ENCODE peak calls at places on chromosomes 4 and X, in seven cellular contexts. One of them, this sample, is unnamed. For H3K27me3 and H3K9me3, the result is how much of the 10 kb centered on the place peaks cover.

GRCh38 chr4:2570551-2571222 is 34.2 kb downstream of the FAM193A start:
- DNase-seq in neuronal stem cell: no peak
- DNase-seq in adipocyte: no peak
- DNase-seq in body of pancreas: peak
- DNase-seq in MG63: no peak
- DNase-seq in esophagus squamous epithelium: no peak
- DNase-seq in hepatocyte: no peak
- DNase-seq in this sample: no peak

GRCh38 chrX:53262918-53263394 is 18.4 kb downstream of the IQSEC2 start:
- DNase-seq in MG63: peak
- DNase-seq in body of pancreas: peak
- DNase-seq in hepatocyte: no peak
- DNase-seq in esophagus squamous epithelium: no peak
- DNase-seq in neuronal stem cell: no peak
- DNase-seq in adipocyte: peak
- DNase-seq in this sample: no peak

GRCh38 chr4:153759407-153760226 is at the start of gene RNF175:
- DNase-seq in adipocyte: peak
- DNase-seq in hepatocyte: peak
- DNase-seq in body of pancreas: no peak
- DNase-seq in MG63: peak
- DNase-seq in neuronal stem cell: no peak
- DNase-seq in esophagus squamous epithelium: no peak
- DNase-seq in this sample: no peak

GRCh38 chr4:80788798-80789197 is 241.7 kb upstream of the BMP3 start:
- DNase-seq in esophagus squamous epithelium: no peak
- DNase-seq in body of pancreas: no peak
- DNase-seq in neuronal stem cell: no peak
- DNase-seq in MG63: no peak
- DNase-seq in hepatocyte: peak
- DNase-seq in adipocyte: peak
- DNase-seq in this sample: no peak

GRCh38 chrX:48474127-48474526 is 1.9 kb upstream of the FTSJ1 start:
- DNase-seq in adipocyte: no peak
- DNase-seq in body of pancreas: no peak
- DNase-seq in MG63: no peak
- DNase-seq in esophagus squamous epithelium: no peak
- DNase-seq in neuronal stem cell: no peak
- DNase-seq in hepatocyte: no peak
- DNase-seq in this sample: peak

GRCh38 chr4:38162240-38162784 is 202.1 kb downstream of the PTTG2 start:
- DNase-seq in esophagus squamous epithelium: no peak
- DNase-seq in body of pancreas: peak
- DNase-seq in neuronal stem cell: peak
- DNase-seq in MG63: peak
- DNase-seq in hepatocyte: peak
- DNase-seq in adipocyte: peak
- DNase-seq in this sample: no peak

GRCh38 chrX:154714925-154715324 is 36.0 kb downstream of the GAB3 start:
- DNase-seq in hepatocyte: peak
- DNase-seq in body of pancreas: peak
- DNase-seq in neuronal stem cell: peak
- DNase-seq in MG63: no peak
- DNase-seq in esophagus squamous epithelium: no peak
- DNase-seq in adipocyte: peak
- DNase-seq in this sample: peak

GRCh38 chr4:186345184-186345583 is 79.2 kb downstream of the F11 start:
- DNase-seq in esophagus squamous epithelium: no peak
- DNase-seq in hepatocyte: peak
- DNase-seq in neuronal stem cell: no peak
- DNase-seq in MG63: no peak
- DNase-seq in adipocyte: no peak
- DNase-seq in body of pancreas: no peak
- DNase-seq in this sample: no peak

GRCh38 chrX:74325130-74326059 is 21.4 kb downstream of the ZCCHC13 start:
- DNase-seq in MG63: no peak
- DNase-seq in neuronal stem cell: no peak
- DNase-seq in adipocyte: no peak
- DNase-seq in esophagus squamous epithelium: no peak
- DNase-seq in body of pancreas: peak
- DNase-seq in hepatocyte: no peak
- DNase-seq in this sample: peak

GRCh38 chr4:54473077-54473545 is 184.6 kb upstream of the KIT start:
- DNase-seq in body of pancreas: no peak
- DNase-seq in neuronal stem cell: no peak
- DNase-seq in MG63: peak
- DNase-seq in esophagus squamous epithelium: no peak
- DNase-seq in hepatocyte: peak
- DNase-seq in adipocyte: peak
- DNase-seq in this sample: no peak

GRCh38 chrX:65706041-65706828 is 38.8 kb downstream of the MSN start:
- DNase-seq in neuronal stem cell: no peak
- DNase-seq in MG63: peak
- DNase-seq in adipocyte: peak
- DNase-seq in esophagus squamous epithelium: no peak
- DNase-seq in hepatocyte: no peak
- DNase-seq in body of pancreas: peak
- DNase-seq in this sample: no peak

GRCh38 chr4:145805490-145805889 is 125.5 kb downstream of the C4orf51 start:
- DNase-seq in neuronal stem cell: no peak
- DNase-seq in hepatocyte: peak
- DNase-seq in body of pancreas: no peak
- DNase-seq in adipocyte: peak
- DNase-seq in MG63: no peak
- DNase-seq in esophagus squamous epithelium: no peak
- DNase-seq in this sample: no peak

GRCh38 chr4:123856689-123857545 is 460.3 kb downstream of the SPRY1 start:
- DNase-seq in neuronal stem cell: peak
- DNase-seq in body of pancreas: peak
- DNase-seq in MG63: no peak
- DNase-seq in esophagus squamous epithelium: no peak
- DNase-seq in adipocyte: peak
- DNase-seq in hepatocyte: peak
- DNase-seq in this sample: peak

GRCh38 chr4:17546678-17547077 is 30.3 kb upstream of the LAP3 start:
- DNase-seq in MG63: no peak
- DNase-seq in adipocyte: no peak
- DNase-seq in neuronal stem cell: no peak
- DNase-seq in hepatocyte: no peak
- DNase-seq in body of pancreas: no peak
- DNase-seq in esophagus squamous epithelium: no peak
- DNase-seq in this sample: no peak

GRCh38 chr4:5712931-5713330 is 1.9 kb downstream of the EVC start:
- DNase-seq in hepatocyte: no peak
- DNase-seq in esophagus squamous epithelium: no peak
- DNase-seq in body of pancreas: no peak
- DNase-seq in MG63: no peak
- DNase-seq in adipocyte: no peak
- DNase-seq in neuronal stem cell: no peak
- DNase-seq in this sample: no peak

GRCh38 chr4:67048530-67048929 is 496.8 kb downstream of the CENPC start:
- DNase-seq in hepatocyte: no peak
- DNase-seq in esophagus squamous epithelium: no peak
- DNase-seq in MG63: no peak
- DNase-seq in adipocyte: no peak
- DNase-seq in neuronal stem cell: no peak
- DNase-seq in body of pancreas: no peak
- DNase-seq in this sample: no peak

GRCh38 chr4:33395731-33396485 is 2675.7 kb downstream of the PCDH7 start:
- DNase-seq in body of pancreas: no peak
- DNase-seq in hepatocyte: no peak
- DNase-seq in MG63: no peak
- DNase-seq in neuronal stem cell: no peak
- DNase-seq in esophagus squamous epithelium: no peak
- DNase-seq in adipocyte: no peak
- DNase-seq in this sample: no peak

GRCh38 chrX:141832247-141832646 is 5.9 kb upstream of the MAGEC3 start:
- DNase-seq in body of pancreas: no peak
- DNase-seq in hepatocyte: no peak
- DNase-seq in esophagus squamous epithelium: no peak
- DNase-seq in adipocyte: no peak
- DNase-seq in MG63: no peak
- DNase-seq in neuronal stem cell: no peak
- DNase-seq in this sample: no peak
- H3K27me3 ChIP-seq in body of pancreas: under half
- H3K27me3 ChIP-seq in hepatocyte: under half
- H3K27me3 ChIP-seq in esophagus squamous epithelium: under half
- H3K27me3 ChIP-seq in adipocyte: under half
- H3K27me3 ChIP-seq in MG63: under half
- H3K27me3 ChIP-seq in neuronal stem cell: under half
- H3K27me3 ChIP-seq in this sample: under half

DNA sequence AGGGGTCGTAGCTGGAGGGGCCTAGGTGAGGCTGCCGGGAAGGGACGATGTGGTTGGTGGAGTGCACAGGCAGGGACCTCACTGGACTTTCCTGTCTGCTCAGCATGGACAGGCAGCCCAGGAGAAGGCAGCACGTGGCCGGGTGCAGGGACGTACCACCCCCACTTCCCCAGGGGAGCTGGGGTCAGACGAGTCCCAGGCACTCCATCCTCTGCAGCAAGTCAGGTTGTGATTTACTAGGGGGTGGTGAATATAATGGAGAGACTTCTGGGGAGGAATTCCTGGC is 1.5 kb upstream of the CTBP1 start:
- DNase-seq in hepatocyte: no peak
- DNase-seq in MG63: no peak
- DNase-seq in adipocyte: no peak
- DNase-seq in body of pancreas: no peak
- DNase-seq in neuronal stem cell: no peak
- DNase-seq in esophagus squamous epithelium: no peak
- DNase-seq in this sample: no peak
- H3K9me3 ChIP-seq in hepatocyte: under half
- H3K9me3 ChIP-seq in MG63: under half
- H3K9me3 ChIP-seq in adipocyte: under half
- H3K9me3 ChIP-seq in body of pancreas: under half
- H3K9me3 ChIP-seq in neuronal stem cell: under half
- H3K9me3 ChIP-seq in esophagus squamous epithelium: under half
- H3K9me3 ChIP-seq in this sample: under half

GRCh38 chrX:16873106-16873505 is 2.9 kb upstream of the RBBP7 start:
- DNase-seq in esophagus squamous epithelium: no peak
- DNase-seq in body of pancreas: no peak
- DNase-seq in MG63: no peak
- DNase-seq in hepatocyte: no peak
- DNase-seq in neuronal stem cell: no peak
- DNase-seq in adipocyte: no peak
- DNase-seq in this sample: no peak
- H3K27me3 ChIP-seq in esophagus squamous epithelium: under half
- H3K27me3 ChIP-seq in body of pancreas: under half
- H3K27me3 ChIP-seq in MG63: under half
- H3K27me3 ChIP-seq in hepatocyte: under half
- H3K27me3 ChIP-seq in neuronal stem cell: under half
- H3K27me3 ChIP-seq in adipocyte: under half
- H3K27me3 ChIP-seq in this sample: under half

GRCh38 chrX:1341531-1342179 is 5.1 kb downstream of the IL3RA start:
- DNase-seq in hepatocyte: no peak
- DNase-seq in neuronal stem cell: no peak
- DNase-seq in adipocyte: no peak
- DNase-seq in MG63: no peak
- DNase-seq in body of pancreas: peak
- DNase-seq in esophagus squamous epithelium: no peak
- DNase-seq in this sample: no peak
- H3K9me3 ChIP-seq in hepatocyte: under half
- H3K9me3 ChIP-seq in neuronal stem cell: under half
- H3K9me3 ChIP-seq in adipocyte: under half
- H3K9me3 ChIP-seq in MG63: under half
- H3K9me3 ChIP-seq in body of pancreas: under half
- H3K9me3 ChIP-seq in esophagus squamous epithelium: under half
- H3K9me3 ChIP-seq in this sample: under half

GRCh38 chrX:643911-644303 is 13.3 kb downstream of the SHOX start:
- DNase-seq in esophagus squamous epithelium: no peak
- DNase-seq in adipocyte: no peak
- DNase-seq in hepatocyte: no peak
- DNase-seq in MG63: no peak
- DNase-seq in neuronal stem cell: no peak
- DNase-seq in body of pancreas: no peak
- DNase-seq in this sample: no peak
- H3K27me3 ChIP-seq in esophagus squamous epithelium: under half
- H3K27me3 ChIP-seq in adipocyte: under half
- H3K27me3 ChIP-seq in hepatocyte: half or more
- H3K27me3 ChIP-seq in MG63: under half
- H3K27me3 ChIP-seq in neuronal stem cell: under half
- H3K27me3 ChIP-seq in body of pancreas: under half
- H3K27me3 ChIP-seq in this sample: under half

GRCh38 chrX:3748052-3748559 is 34.7 kb upstream of the PRKX start:
- DNase-seq in esophagus squamous epithelium: no peak
- DNase-seq in hepatocyte: no peak
- DNase-seq in MG63: no peak
- DNase-seq in body of pancreas: no peak
- DNase-seq in adipocyte: no peak
- DNase-seq in neuronal stem cell: no peak
- DNase-seq in this sample: no peak
- H3K9me3 ChIP-seq in esophagus squamous epithelium: under half
- H3K9me3 ChIP-seq in hepatocyte: under half
- H3K9me3 ChIP-seq in MG63: under half
- H3K9me3 ChIP-seq in body of pancreas: under half
- H3K9me3 ChIP-seq in adipocyte: under half
- H3K9me3 ChIP-seq in neuronal stem cell: under half
- H3K9me3 ChIP-seq in this sample: under half

DNA sequence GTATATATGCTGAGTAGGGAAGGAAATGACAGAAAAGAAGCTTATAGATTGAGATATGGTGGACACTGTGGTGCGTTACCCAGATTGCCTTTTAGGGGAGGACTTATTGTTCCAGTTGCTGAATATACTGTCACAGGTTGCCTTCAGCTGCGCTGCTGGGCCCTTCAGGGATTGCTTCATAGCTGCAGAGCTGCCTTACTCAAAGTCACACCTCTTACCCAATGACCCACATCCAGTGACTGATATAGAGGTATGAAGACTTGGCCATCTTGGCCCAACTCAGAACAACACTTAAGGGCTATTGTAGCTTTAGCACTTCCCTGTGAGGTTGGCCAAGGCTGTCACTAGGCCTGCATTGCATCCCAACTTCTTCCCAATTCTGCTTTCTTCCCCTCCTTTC is 63.4 kb upstream of the TMEM164 start:
- DNase-seq in hepatocyte: no peak
- DNase-seq in body of pancreas: no peak
- DNase-seq in neuronal stem cell: no peak
- DNase-seq in esophagus squamous epithelium: no peak
- DNase-seq in adipocyte: no peak
- DNase-seq in MG63: no peak
- DNase-seq in this sample: no peak
- H3K27me3 ChIP-seq in hepatocyte: under half
- H3K27me3 ChIP-seq in body of pancreas: under half
- H3K27me3 ChIP-seq in neuronal stem cell: under half
- H3K27me3 ChIP-seq in esophagus squamous epithelium: under half
- H3K27me3 ChIP-seq in adipocyte: under half
- H3K27me3 ChIP-seq in MG63: under half
- H3K27me3 ChIP-seq in this sample: under half

This sample was measured in HAP-1.